ENCODE peak calls at places on chromosomes 4 and X, in nine cellular contexts. W, G, B, Y, D, J, H, Z and P are unnamed samples. For H3K4me1, the result is how much of the 10 kb centered on the place peaks cover.

GRCh38 chrX:152072236-152072635 is 66.1 kb downstream of the MAGEA10 start:
- DNase-seq in W (no peak), G (peak), B (no peak), Y (no peak), D (no peak), J (no peak), H (no peak), Z (no peak), P (no peak)

GRCh38 chr4:41611124-41611838 is 73.3 kb downstream of the LIMCH1 start:
- DNase-seq in W (no peak), G (no peak), B (no peak), Y (no peak), D (no peak), J (no peak), H (no peak), Z (no peak), P (no peak)

GRCh38 chr4:16931906-16932305 is 33.5 kb upstream of the LDB2 start:
- DNase-seq in W (no peak), G (peak), B (no peak), Y (no peak), D (no peak), J (no peak), H (no peak), Z (no peak), P (no peak)

GRCh38 chr4:42995343-42995944 is 102.9 kb downstream of the GRXCR1 start:
- DNase-seq in W (no peak), G (peak), B (no peak), Y (no peak), D (peak), J (no peak), H (no peak), Z (no peak), P (no peak)

GRCh38 chr4:35052546-35052945 is 1191.8 kb downstream of the ARAP2 start:
- DNase-seq in W (no peak), G (no peak), B (no peak), Y (no peak), D (no peak), J (no peak), H (no peak), Z (no peak), P (no peak)

GRCh38 chrX:137567474-137568232 is 1.7 kb downstream of the ZIC3 start:
- DNase-seq in W (no peak), G (no peak), B (no peak), Y (no peak), D (peak), J (no peak), H (peak), Z (no peak), P (no peak)

GRCh38 chr4:27006247-27006603 is 145.6 kb downstream of the STIM2 start:
- DNase-seq in W (no peak), G (peak), B (no peak), Y (no peak), D (no peak), J (no peak), H (no peak), Z (no peak), P (no peak)

GRCh38 chrX:136468391-136469103 is 19.2 kb upstream of the BRS3 start:
- DNase-seq in W (no peak), G (no peak), B (no peak), Y (no peak), D (no peak), J (no peak), H (no peak), Z (no peak), P (peak)

GRCh38 chrX:68504237-68504636 is 5.4 kb downstream of the YIPF6 start:
- DNase-seq in W (no peak), G (peak), B (no peak), Y (no peak), D (no peak), J (no peak), H (no peak), Z (no peak), P (no peak)

GRCh38 chr4:4506961-4507360 is 34.9 kb downstream of the STX18 start:
- DNase-seq in W (no peak), G (no peak), B (no peak), Y (no peak), D (no peak), J (peak), H (no peak), Z (no peak), P (no peak)

GRCh38 chrX:40411350-40412111 is 169.2 kb upstream of the ATP6AP2 start:
- DNase-seq in W (no peak), G (no peak), B (no peak), Y (no peak), D (peak), J (no peak), H (peak), Z (no peak), P (no peak)

GRCh38 chrX:7514871-7515599 is 327.9 kb upstream of the VCX start:
- DNase-seq in W (peak), G (no peak), B (no peak), Y (no peak), D (no peak), J (no peak), H (no peak), Z (no peak), P (no peak)

GRCh38 chr4:1793496-1793840 is 375 bp downstream of the FGFR3 start:
- DNase-seq in W (no peak), G (no peak), B (no peak), Y (peak), D (peak), J (no peak), H (no peak), Z (no peak), P (peak)

GRCh38 chr4:156832886-156833285 is 138.7 kb downstream of the PDGFC start:
- DNase-seq in W (no peak), G (peak), B (no peak), Y (no peak), D (no peak), J (no peak), H (no peak), Z (no peak), P (no peak)

GRCh38 chr4:112290341-112290740 is 4.6 kb upstream of the TIFA start:
- DNase-seq in W (no peak), G (no peak), B (no peak), Y (no peak), D (no peak), J (no peak), H (no peak), Z (no peak), P (no peak)

GRCh38 chr4:76987153-76987562 is 37.6 kb downstream of the SEPTIN11 start:
- DNase-seq in W (peak), G (peak), B (no peak), Y (peak), D (no peak), J (peak), H (no peak), Z (no peak), P (no peak)

GRCh38 chr4:16104520-16104919 is 20.7 kb upstream of the PROM1 start:
- DNase-seq in W (no peak), G (no peak), B (no peak), Y (no peak), D (no peak), J (no peak), H (peak), Z (no peak), P (no peak)

GRCh38 chr4:119300072-119300387 is 21.9 kb downstream of the FABP2 start:
- DNase-seq in W (peak), G (peak), B (no peak), Y (peak), D (no peak), J (peak), H (no peak), Z (peak), P (peak)

GRCh38 chr4:154779362-154779947 is 1.6 kb upstream of the RBM46 start:
- DNase-seq in W (no peak), G (peak), B (no peak), Y (no peak), D (peak), J (no peak), H (no peak), Z (no peak), P (no peak)

GRCh38 chr4:118557298-118557851 is 127.8 kb upstream of the METTL14 start:
- DNase-seq in W (no peak), G (peak), B (no peak), Y (no peak), D (peak), J (no peak), H (no peak), Z (no peak), P (no peak)

GRCh38 chr4:77358315-77358928 is 201.4 kb downstream of the CCNG2 start:
- DNase-seq in W (no peak), G (peak), B (no peak), Y (no peak), D (peak), J (no peak), H (peak), Z (no peak), P (peak)

GRCh38 chr4:42566835-42567234 is 90.1 kb downstream of the ATP8A1 start:
- DNase-seq in W (no peak), G (no peak), B (no peak), Y (no peak), D (no peak), J (no peak), H (no peak), Z (no peak), P (no peak)

GRCh38 chrX:110178179-110178865 is 139.6 kb downstream of the AMMECR1 start:
- DNase-seq in W (no peak), G (no peak), B (no peak), Y (no peak), D (peak), J (no peak), H (no peak), Z (no peak), P (no peak)

GRCh38 chrX:15882704-15883539 is 28.3 kb upstream of the AP1S2 start:
- DNase-seq in W (no peak), G (peak), B (no peak), Y (no peak), D (no peak), J (no peak), H (no peak), Z (no peak), P (no peak)

GRCh38 chr4:60945641-60946040 is 254.5 kb upstream of the ADGRL3 start:
- DNase-seq in W (no peak), G (no peak), B (no peak), Y (no peak), D (no peak), J (no peak), H (no peak), Z (no peak), P (no peak)

GRCh38 chr4:11805837-11806236 is 377.1 kb upstream of the HS3ST1 start:
- DNase-seq in W (no peak), G (peak), B (no peak), Y (no peak), D (peak), J (no peak), H (no peak), Z (no peak), P (no peak)

GRCh38 chrX:47200385-47201150 is 6.9 kb downstream of the UBA1 start:
- DNase-seq in W (peak), G (peak), B (no peak), Y (no peak), D (no peak), J (no peak), H (no peak), Z (no peak), P (no peak)

GRCh38 chr4:90842960-90843359 is 715.8 kb downstream of the CCSER1 start:
- DNase-seq in W (no peak), G (no peak), B (no peak), Y (no peak), D (no peak), J (no peak), H (no peak), Z (no peak), P (no peak)

GRCh38 chr4:98166025-98166730 is 22.9 kb upstream of the STPG2 start:
- DNase-seq in W (peak), G (peak), B (no peak), Y (peak), D (no peak), J (no peak), H (no peak), Z (no peak), P (peak)

GRCh38 chr4:6126971-6127745 is 73.2 kb downstream of the JAKMIP1 start:
- DNase-seq in W (no peak), G (no peak), B (no peak), Y (no peak), D (no peak), J (no peak), H (no peak), Z (no peak), P (no peak)

GRCh38 chr4:138103597-138104461 is 138.3 kb downstream of the SLC7A11 start:
- DNase-seq in W (no peak), G (no peak), B (no peak), Y (no peak), D (no peak), J (no peak), H (no peak), Z (no peak), P (no peak)

GRCh38 chr4:160143574-160143973 is 1040.7 kb downstream of the RAPGEF2 start:
- DNase-seq in W (no peak), G (no peak), B (no peak), Y (no peak), D (no peak), J (no peak), H (no peak), Z (no peak), P (no peak)

GRCh38 chr4:113222431-113222979 is 173.1 kb downstream of the ANK2 start:
- DNase-seq in W (no peak), G (peak), B (no peak), Y (no peak), D (no peak), J (no peak), H (no peak), Z (no peak), P (no peak)

GRCh38 chrX:41522681-41523080 is 75.5 kb downstream of the NYX start:
- DNase-seq in W (no peak), G (no peak), B (no peak), Y (no peak), D (no peak), J (no peak), H (no peak), Z (no peak), P (no peak)

GRCh38 chr4:142284402-142285221 is 561.5 kb downstream of the INPP4B start:
- DNase-seq in W (no peak), G (no peak), B (no peak), Y (no peak), D (no peak), J (no peak), H (no peak), Z (no peak), P (no peak)

GRCh38 chrX:78886550-78886949 is 58.6 kb upstream of the P2RY10 start:
- DNase-seq in W (no peak), G (no peak), B (no peak), Y (no peak), D (peak), J (no peak), H (no peak), Z (no peak), P (no peak)

GRCh38 chr4:151569650-151570049 is 160.7 kb downstream of the FHIP1A start:
- DNase-seq in W (no peak), G (no peak), B (no peak), Y (peak), D (no peak), J (no peak), H (no peak), Z (no peak), P (peak)

DNA sequence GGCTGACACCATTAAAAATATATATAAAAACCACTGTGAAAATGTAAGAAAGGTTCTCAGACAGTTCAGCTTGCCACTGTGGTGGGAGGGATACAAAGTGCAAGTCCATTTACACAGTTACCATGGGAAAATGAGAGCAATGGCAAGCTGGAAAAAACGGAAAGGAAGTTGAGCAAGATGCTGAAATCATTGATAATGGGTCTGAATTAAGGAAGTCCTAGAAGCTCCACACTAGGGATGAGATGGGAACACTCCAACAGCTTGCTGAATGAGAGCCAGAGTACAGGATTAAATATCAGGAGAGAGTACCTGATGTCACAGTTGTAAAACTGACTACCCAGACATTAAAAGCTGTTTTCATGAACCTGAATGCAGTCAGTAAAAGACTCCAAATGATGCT is 218.6 kb downstream of the PRDM5 start:
- DNase-seq in W (no peak), G (no peak), B (no peak), Y (no peak), D (no peak), J (no peak), H (no peak), Z (no peak), P (no peak)
- H3K27ac ChIP-seq in W (no peak), G (no peak), B (no peak), Y (no peak), D (no peak), J (no peak), H (no peak), Z (no peak), P (no peak)

GRCh38 chr4:7711330-7711963 is 228.2 kb downstream of the AFAP1 start:
- DNase-seq in W (no peak), G (no peak), B (no peak), Y (no peak), D (no peak), J (no peak), H (no peak), Z (no peak), P (no peak)
- H3K4me1 ChIP-seq in W (under half), G (under half), B (under half), Y (under half), D (under half), J (under half), H (under half), Z (under half), P (under half)

GRCh38 chr4:145178740-145179139 is 1.6 kb downstream of the OTUD4 start:
- DNase-seq in W (no peak), G (no peak), B (no peak), Y (no peak), D (no peak), J (no peak), H (no peak), Z (no peak), P (no peak)
- H3K27ac ChIP-seq in W (peak), G (peak), B (peak), Y (peak), D (peak), J (peak), H (no peak), Z (peak), P (peak)

GRCh38 chr4:7209699-7210098 is 17.4 kb downstream of the SORCS2 start:
- DNase-seq in W (no peak), G (no peak), B (no peak), Y (no peak), D (no peak), J (no peak), H (no peak), Z (no peak), P (no peak)
- H3K4me1 ChIP-seq in W (under half), G (under half), B (under half), Y (under half), D (under half), J (under half), H (under half), Z (under half), P (half or more)

GRCh38 chrX:3815896-3816664 is 102.6 kb upstream of the PRKX start:
- DNase-seq in W (peak), G (peak), B (peak), Y (peak), D (peak), J (peak), H (peak), Z (peak), P (peak)

GRCh38 chrX:3820170-3820569 is 106.7 kb upstream of the PRKX start:
- DNase-seq in W (no peak), G (peak), B (no peak), Y (no peak), D (no peak), J (no peak), H (no peak), Z (no peak), P (no peak)
- H3K27ac ChIP-seq in W (no peak), G (peak), B (no peak), Y (no peak), D (no peak), J (no peak), H (no peak), Z (no peak), P (no peak)

DNA sequence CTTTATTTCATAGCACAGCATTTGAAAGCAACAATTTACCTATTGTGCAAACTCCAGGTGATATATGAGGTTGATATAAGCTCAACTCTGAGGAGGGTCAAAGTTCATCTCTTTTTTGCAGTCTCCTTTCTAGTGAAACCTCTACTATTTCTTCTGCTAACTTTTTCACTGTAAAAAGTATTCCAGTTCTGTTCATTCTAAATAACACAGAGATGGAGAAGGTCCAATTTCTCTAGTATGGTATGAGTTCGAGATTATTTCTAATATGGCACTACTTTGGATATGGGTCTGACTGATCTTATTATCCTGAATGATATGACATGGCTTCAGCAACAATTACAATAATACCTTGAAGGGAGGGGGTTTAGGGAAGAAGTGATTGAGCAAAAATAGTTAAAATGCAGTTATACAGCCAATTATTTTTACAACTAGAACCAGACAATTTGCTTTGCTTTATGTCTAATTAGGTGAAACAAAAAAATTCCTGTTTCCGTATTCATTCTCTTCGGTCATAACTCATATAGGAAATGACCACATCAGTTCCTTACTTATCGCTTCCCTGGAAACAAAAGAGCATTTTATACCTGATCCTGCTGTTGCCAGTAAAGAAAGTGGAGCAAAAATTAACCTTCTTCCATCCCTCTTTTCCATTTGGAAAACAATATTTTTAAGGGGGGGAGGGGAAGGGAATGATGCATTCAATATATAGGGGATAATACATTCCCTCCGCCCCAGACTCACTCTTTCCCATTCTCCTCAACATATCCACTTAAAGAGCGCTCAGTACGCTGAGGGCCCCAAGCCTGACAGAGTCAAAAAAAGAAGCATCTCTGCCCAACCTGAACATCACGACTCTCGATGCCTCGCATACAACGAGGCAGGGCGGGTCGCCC is 1.0 kb downstream of the TBC1D9 start:
- DNase-seq in W (no peak), G (no peak), B (no peak), Y (no peak), D (no peak), J (no peak), H (no peak), Z (no peak), P (no peak)
- H3K4me1 ChIP-seq in W (under half), G (under half), B (under half), Y (under half), D (under half), J (under half), H (under half), Z (under half), P (under half)

GRCh38 chrX:24395775-24396174 is 35.3 kb downstream of the SUPT20HL1 start:
- DNase-seq in W (no peak), G (peak), B (no peak), Y (peak), D (peak), J (peak), H (peak), Z (peak), P (peak)
- H3K27ac ChIP-seq in W (no peak), G (no peak), B (no peak), Y (peak), D (no peak), J (peak), H (no peak), Z (peak), P (no peak)